ENCODE peak calls at places on chromosomes 13 and 19, in five cellular contexts. N is H1, F is A549, Z is GM12878, H is IMR-90. O is an unnamed sample.

GRCh38 chr19:4029247-4029614 is 21.7 kb downstream of the PIAS4 start:
- DNase-seq in N (no peak), Z (no peak), H (no peak), F (no peak), O (no peak)

GRCh38 chr13:67520886-67521285 is 290.8 kb upstream of the PCDH9 start:
- DNase-seq in Z (no peak), H (no peak), N (no peak), F (no peak), O (no peak)

GRCh38 chr13:50318887-50319286 is 303.6 kb downstream of the KCNRG start:
- DNase-seq in F (peak), N (no peak), H (no peak), Z (no peak), O (no peak)

GRCh38 chr19:34276614-34277013 is 22.3 kb downstream of the GARRE1 start:
- DNase-seq in H (no peak), N (no peak), Z (no peak), F (no peak), O (no peak)

GRCh38 chr13:94351292-94352000 is 128.0 kb downstream of the DCT start:
- DNase-seq in Z (no peak), H (peak), F (no peak), N (no peak), O (no peak)

GRCh38 chr13:94330552-94331071 is 148.9 kb downstream of the DCT start:
- DNase-seq in Z (no peak), H (no peak), F (no peak), N (no peak), O (no peak)

GRCh38 chr13:24614306-24615080 is 65.7 kb upstream of the ATP12A start:
- DNase-seq in Z (no peak), N (no peak), H (no peak), F (no peak), O (no peak)

GRCh38 chr13:112140366-112140765 is 73.4 kb downstream of the SOX1 start:
- DNase-seq in Z (no peak), H (no peak), N (no peak), F (no peak), O (no peak)

GRCh38 chr19:51333836-51334460 is 8.0 kb downstream of the VSIG10L start:
- DNase-seq in H (no peak), Z (no peak), N (no peak), F (peak), O (peak)

GRCh38 chr19:51796195-51796679 is 1.3 kb downstream of the FPR3 start:
- DNase-seq in Z (no peak), F (no peak), N (no peak), H (no peak), O (no peak)

GRCh38 chr19:15107056-15108010 is at the start of gene SYDE1:
- DNase-seq in N (peak), F (peak), Z (no peak), H (peak), O (no peak)

GRCh38 chr19:19502808-19503602 is 12.3 kb downstream of the TSSK6 start:
- DNase-seq in N (no peak), H (no peak), Z (no peak), F (no peak), O (no peak)

GRCh38 chr13:50015263-50015662 is at the start of gene KCNRG:
- DNase-seq in N (no peak), F (no peak), H (peak), Z (no peak), O (no peak)

GRCh38 chr13:103931396-103931795 is 865.2 kb upstream of the SLC10A2 start:
- DNase-seq in Z (no peak), H (no peak), N (no peak), F (no peak), O (no peak)

GRCh38 chr19:6209680-6210079 is 70.1 kb downstream of the MLLT1 start:
- DNase-seq in N (no peak), Z (no peak), F (no peak), H (no peak), O (no peak)

GRCh38 chr19:6209233-6209632 is 70.5 kb downstream of the MLLT1 start:
- DNase-seq in N (no peak), Z (no peak), F (no peak), H (no peak), O (no peak)

GRCh38 chr19:6204212-6204611 is 68.7 kb downstream of the ACSBG2 start:
- DNase-seq in Z (no peak), N (no peak), F (no peak), H (no peak), O (no peak)

GRCh38 chr19:6210091-6210490 is 69.7 kb downstream of the MLLT1 start:
- DNase-seq in Z (no peak), N (no peak), F (no peak), H (no peak), O (no peak)

GRCh38 chr19:6204866-6205723 is 69.6 kb downstream of the ACSBG2 start:
- DNase-seq in H (no peak), Z (no peak), N (no peak), F (no peak), O (no peak)
- TF ChIP-seq CEBPB in H (no peak), Z (no peak), N (no peak), F (no peak), O (no peak)

GRCh38 chr13:34076319-34076718 is 258.4 kb downstream of the RFC3 start:
- DNase-seq in F (no peak), N (no peak), H (no peak), Z (no peak), O (no peak)

GRCh38 chr13:34066344-34066743 is 248.4 kb downstream of the RFC3 start:
- DNase-seq in N (no peak), H (no peak), Z (no peak), F (no peak), O (no peak)

GRCh38 chr13:34065915-34066314 is 248.0 kb downstream of the RFC3 start:
- DNase-seq in F (no peak), Z (no peak), H (no peak), N (no peak), O (peak)

GRCh38 chr13:34070006-34070405 is 252.1 kb downstream of the RFC3 start:
- DNase-seq in F (no peak), N (no peak), Z (no peak), H (peak), O (no peak)

DNA sequence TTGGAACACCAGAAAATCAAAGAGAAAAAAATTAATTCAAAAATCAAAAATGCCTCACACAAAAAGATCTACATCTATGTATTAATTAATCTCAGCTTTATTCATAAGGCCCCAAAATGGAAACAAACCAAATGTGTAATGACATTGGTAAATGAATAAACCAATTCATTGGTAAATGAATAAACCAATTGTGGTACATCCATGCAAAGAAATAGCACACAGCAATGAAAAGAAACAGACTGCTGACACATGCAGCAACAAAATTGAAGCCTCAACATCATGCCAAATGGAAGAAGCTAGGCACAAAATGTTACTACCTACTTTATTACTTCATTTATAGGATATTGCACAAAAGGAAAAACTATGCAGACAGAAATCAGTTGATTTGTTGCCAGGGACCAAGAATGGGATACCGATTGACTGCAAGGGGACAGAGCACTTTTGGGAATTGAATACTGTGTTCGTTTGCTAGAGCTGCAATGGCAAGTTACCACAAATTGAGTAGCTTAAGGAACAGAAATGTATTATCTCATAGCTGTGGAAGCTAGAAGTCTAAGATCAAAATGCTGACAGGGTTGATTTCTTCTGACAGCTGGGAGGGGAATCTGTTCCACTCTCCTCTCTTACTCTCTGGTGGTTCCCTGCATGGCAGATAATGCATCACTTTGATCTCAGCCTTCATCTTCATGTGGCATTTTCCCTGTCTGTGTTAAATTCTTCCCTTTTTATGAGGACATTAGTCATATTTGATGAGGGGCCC is 252.8 kb downstream of the RFC3 start:
- DNase-seq in F (no peak), H (no peak), N (no peak), Z (no peak), O (no peak)
- TF ChIP-seq CEBPB in F (no peak), H (no peak), N (no peak), Z (no peak), O (no peak)

GRCh38 chr19:1512671-1513491 is at the start of gene ADAMTSL5:
- DNase-seq in Z (no peak), F (peak), H (peak), N (no peak), O (no peak)
- TF ChIP-seq CEBPB in Z (no peak), F (no peak), H (no peak), N (no peak), O (no peak)

DNA sequence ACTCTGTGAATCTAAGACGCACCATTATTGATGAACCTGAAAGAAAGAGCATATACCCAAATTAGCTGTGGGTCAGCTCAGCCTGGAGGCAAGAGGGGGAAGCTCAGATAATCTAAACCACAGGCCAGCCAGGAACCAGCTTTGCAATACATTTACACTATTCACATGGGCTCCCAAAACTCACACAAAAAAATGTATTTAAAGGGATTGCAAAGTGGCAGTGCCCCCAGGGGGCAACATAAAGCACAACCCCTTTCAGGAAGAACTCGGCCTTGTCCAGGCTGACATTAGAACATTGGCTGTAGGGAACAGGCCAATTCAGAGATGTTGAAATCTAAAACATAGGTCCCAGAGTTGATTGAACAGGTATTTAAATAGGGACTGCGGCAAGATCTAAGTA is 3.2 kb upstream of the PROZ start:
- DNase-seq in Z (no peak), F (no peak), N (peak), H (no peak), O (no peak)
- TF ChIP-seq CEBPB in Z (no peak), F (no peak), N (no peak), H (no peak), O (no peak)

DNA sequence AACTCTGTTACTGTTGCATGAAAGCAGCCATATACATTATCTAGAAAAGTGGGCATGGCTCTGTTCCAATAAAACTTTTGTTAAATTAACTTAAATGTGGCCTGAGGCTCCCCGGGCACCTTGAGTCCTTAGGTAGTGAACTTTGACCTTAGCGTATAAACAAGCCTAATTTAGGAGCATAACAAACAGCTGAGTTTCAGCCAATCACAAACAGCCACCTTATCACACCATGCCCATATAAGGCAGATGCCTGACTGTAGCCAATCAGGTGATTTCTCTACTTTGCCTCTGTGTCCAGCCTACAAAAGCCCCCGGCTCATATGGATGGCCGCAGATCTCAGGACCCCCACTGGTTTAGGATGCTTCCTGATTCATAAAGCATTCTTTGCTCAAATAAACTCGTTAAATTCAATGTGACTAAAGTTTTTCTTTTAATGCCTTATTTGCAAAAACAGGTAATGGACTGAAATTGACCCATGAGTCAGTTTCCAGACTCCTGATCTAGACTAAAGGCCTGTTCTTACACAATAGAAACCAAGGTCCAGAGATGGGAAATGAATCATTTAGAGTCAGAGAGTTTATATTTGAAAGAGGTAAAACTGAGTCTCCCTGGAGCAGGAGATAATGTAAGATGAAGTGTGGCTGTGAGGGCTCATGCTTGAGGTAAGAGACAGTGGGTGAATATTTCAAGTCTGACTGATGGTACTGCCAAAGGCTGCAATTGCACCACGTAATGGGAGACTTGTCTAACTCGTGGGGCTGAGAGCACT is 130.2 kb downstream of the FGF9 start:
- DNase-seq in H (peak), N (no peak), Z (no peak), F (no peak), O (no peak)
- TF ChIP-seq CEBPB in H (peak), N (no peak), Z (no peak), F (no peak), O (no peak)

GRCh38 chr13:23505007-23505406 is 65.2 kb upstream of the TNFRSF19 start:
- DNase-seq in F (no peak), H (peak), N (no peak), Z (no peak), O (no peak)
- TF ChIP-seq CEBPB in F (no peak), H (peak), N (no peak), Z (no peak), O (no peak)

GRCh38 chr19:2666344-2666994 is 36.0 kb downstream of the GNG7 start:
- DNase-seq in N (no peak), H (no peak), F (no peak), Z (no peak), O (no peak)

GRCh38 chr19:2665103-2665502 is 37.4 kb downstream of the GNG7 start:
- DNase-seq in H (no peak), Z (no peak), F (no peak), N (no peak), O (no peak)

GRCh38 chr19:2668188-2668763 is 34.2 kb downstream of the GNG7 start:
- DNase-seq in H (no peak), F (no peak), Z (no peak), N (no peak), O (no peak)

GRCh38 chr19:2675892-2676291 is 26.6 kb downstream of the GNG7 start:
- DNase-seq in Z (no peak), H (no peak), N (no peak), F (no peak), O (no peak)

GRCh38 chr19:2670217-2670616 is 32.3 kb downstream of the GNG7 start:
- DNase-seq in N (no peak), F (no peak), Z (no peak), H (no peak), O (no peak)
- TF ChIP-seq CEBPB in N (no peak), F (no peak), Z (no peak), H (no peak), O (no peak)

GRCh38 chr19:47414469-47414868 is 4.9 kb downstream of the MEIS3 start:
- DNase-seq in H (no peak), Z (no peak), F (peak), N (peak), O (no peak)
- TF ChIP-seq CEBPB in H (no peak), Z (no peak), F (no peak), N (no peak), O (no peak)